ENCODE peak calls at places on chromosome 3, in ten cellular contexts. One of them, this sample, is unnamed.

GRCh38 chr3:19154693-19155250 is 6.5 kb downstream of the KCNH8 start:
- DNase-seq in mesothelial cell of epicardium: no peak
- DNase-seq in epithelial cell of esophagus: no peak
- DNase-seq in cerebellum: no peak
- DNase-seq in mesendoderm: no peak
- DNase-seq in stimulated activated naive CD8-positive, alpha-beta T cell treated with anti-CD3 and anti-CD28 coated beads, Interleukin-15, Interleukin-2, amounts not matched to agents 100 U/mL and 50 U/mL, for 24 hours: no peak
- DNase-seq in WTC11: no peak
- DNase-seq in uterus: no peak
- DNase-seq in activated gamma-delta T cell treated with anti-CD3 and anti-CD28 coated beads, Interleukin-2, amount 50 U/mL, for 16 hours: no peak
- DNase-seq in HL-60: no peak
- DNase-seq in this sample: no peak

GRCh38 chr3:148727242-148727641 is 29.5 kb downstream of the AGTR1 start:
- DNase-seq in mesothelial cell of epicardium: no peak
- DNase-seq in epithelial cell of esophagus: peak; percentile 26
- DNase-seq in cerebellum: peak; percentile 69
- DNase-seq in mesendoderm: peak; percentile 76
- DNase-seq in stimulated activated naive CD8-positive, alpha-beta T cell treated with anti-CD3 and anti-CD28 coated beads, Interleukin-15, Interleukin-2, amounts not matched to agents 100 U/mL and 50 U/mL, for 24 hours: peak; percentile 6
- DNase-seq in WTC11: peak; percentile 56
- DNase-seq in uterus: no peak
- DNase-seq in activated gamma-delta T cell treated with anti-CD3 and anti-CD28 coated beads, Interleukin-2, amount 50 U/mL, for 16 hours: no peak
- DNase-seq in HL-60: peak; percentile 71
- DNase-seq in this sample: no peak

GRCh38 chr3:13528217-13528801 is 20.6 kb upstream of the FBLN2 start:
- DNase-seq in mesothelial cell of epicardium: no peak
- DNase-seq in epithelial cell of esophagus: no peak
- DNase-seq in cerebellum: no peak
- DNase-seq in mesendoderm: peak; percentile 96
- DNase-seq in stimulated activated naive CD8-positive, alpha-beta T cell treated with anti-CD3 and anti-CD28 coated beads, Interleukin-15, Interleukin-2, amounts not matched to agents 100 U/mL and 50 U/mL, for 24 hours: no peak
- DNase-seq in WTC11: peak; percentile 55
- DNase-seq in uterus: no peak
- DNase-seq in activated gamma-delta T cell treated with anti-CD3 and anti-CD28 coated beads, Interleukin-2, amount 50 U/mL, for 16 hours: no peak
- DNase-seq in HL-60: no peak
- DNase-seq in this sample: no peak

GRCh38 chr3:73621388-73621787 is 3.4 kb downstream of the PDZRN3 start:
- DNase-seq in mesothelial cell of epicardium: no peak
- DNase-seq in epithelial cell of esophagus: no peak
- DNase-seq in cerebellum: no peak
- DNase-seq in mesendoderm: no peak
- DNase-seq in stimulated activated naive CD8-positive, alpha-beta T cell treated with anti-CD3 and anti-CD28 coated beads, Interleukin-15, Interleukin-2, amounts not matched to agents 100 U/mL and 50 U/mL, for 24 hours: no peak
- DNase-seq in WTC11: no peak
- DNase-seq in uterus: peak; percentile 45
- DNase-seq in activated gamma-delta T cell treated with anti-CD3 and anti-CD28 coated beads, Interleukin-2, amount 50 U/mL, for 16 hours: no peak
- DNase-seq in HL-60: no peak
- DNase-seq in this sample: no peak

GRCh38 chr3:166111562-166111961 is 274.3 kb upstream of the BCHE start:
- DNase-seq in mesothelial cell of epicardium: no peak
- DNase-seq in epithelial cell of esophagus: no peak
- DNase-seq in cerebellum: no peak
- DNase-seq in mesendoderm: no peak
- DNase-seq in stimulated activated naive CD8-positive, alpha-beta T cell treated with anti-CD3 and anti-CD28 coated beads, Interleukin-15, Interleukin-2, amounts not matched to agents 100 U/mL and 50 U/mL, for 24 hours: no peak
- DNase-seq in WTC11: no peak
- DNase-seq in uterus: no peak
- DNase-seq in activated gamma-delta T cell treated with anti-CD3 and anti-CD28 coated beads, Interleukin-2, amount 50 U/mL, for 16 hours: no peak
- DNase-seq in HL-60: no peak
- DNase-seq in this sample: no peak

GRCh38 chr3:185820973-185821758 is 3.7 kb downstream of the IGF2BP2 start:
- DNase-seq in mesothelial cell of epicardium: no peak
- DNase-seq in epithelial cell of esophagus: peak; percentile 87
- DNase-seq in cerebellum: no peak
- DNase-seq in mesendoderm: peak; percentile 50
- DNase-seq in stimulated activated naive CD8-positive, alpha-beta T cell treated with anti-CD3 and anti-CD28 coated beads, Interleukin-15, Interleukin-2, amounts not matched to agents 100 U/mL and 50 U/mL, for 24 hours: no peak
- DNase-seq in WTC11: no peak
- DNase-seq in uterus: no peak
- DNase-seq in activated gamma-delta T cell treated with anti-CD3 and anti-CD28 coated beads, Interleukin-2, amount 50 U/mL, for 16 hours: no peak
- DNase-seq in HL-60: no peak
- DNase-seq in this sample: no peak

GRCh38 chr3:69791111-69791510 is 51.8 kb downstream of the MITF start:
- DNase-seq in mesothelial cell of epicardium: no peak
- DNase-seq in epithelial cell of esophagus: peak; percentile 85
- DNase-seq in cerebellum: no peak
- DNase-seq in mesendoderm: peak; percentile 20
- DNase-seq in stimulated activated naive CD8-positive, alpha-beta T cell treated with anti-CD3 and anti-CD28 coated beads, Interleukin-15, Interleukin-2, amounts not matched to agents 100 U/mL and 50 U/mL, for 24 hours: no peak
- DNase-seq in WTC11: no peak
- DNase-seq in uterus: peak; percentile 88
- DNase-seq in activated gamma-delta T cell treated with anti-CD3 and anti-CD28 coated beads, Interleukin-2, amount 50 U/mL, for 16 hours: no peak
- DNase-seq in HL-60: no peak
- DNase-seq in this sample: no peak

GRCh38 chr3:128814514-128815317 is 64.7 kb upstream of the ACAD9 start:
- DNase-seq in mesothelial cell of epicardium: no peak
- DNase-seq in epithelial cell of esophagus: no peak
- DNase-seq in cerebellum: peak; percentile 54
- DNase-seq in mesendoderm: no peak
- DNase-seq in stimulated activated naive CD8-positive, alpha-beta T cell treated with anti-CD3 and anti-CD28 coated beads, Interleukin-15, Interleukin-2, amounts not matched to agents 100 U/mL and 50 U/mL, for 24 hours: no peak
- DNase-seq in WTC11: no peak
- DNase-seq in uterus: no peak
- DNase-seq in activated gamma-delta T cell treated with anti-CD3 and anti-CD28 coated beads, Interleukin-2, amount 50 U/mL, for 16 hours: no peak
- DNase-seq in HL-60: peak; percentile 68
- DNase-seq in this sample: no peak

GRCh38 chr3:122978569-122978968 is 49.0 kb downstream of the SEMA5B start:
- DNase-seq in mesothelial cell of epicardium: no peak
- DNase-seq in epithelial cell of esophagus: no peak
- DNase-seq in cerebellum: no peak
- DNase-seq in mesendoderm: no peak
- DNase-seq in stimulated activated naive CD8-positive, alpha-beta T cell treated with anti-CD3 and anti-CD28 coated beads, Interleukin-15, Interleukin-2, amounts not matched to agents 100 U/mL and 50 U/mL, for 24 hours: no peak
- DNase-seq in WTC11: no peak
- DNase-seq in uterus: no peak
- DNase-seq in activated gamma-delta T cell treated with anti-CD3 and anti-CD28 coated beads, Interleukin-2, amount 50 U/mL, for 16 hours: no peak
- DNase-seq in HL-60: no peak
- DNase-seq in this sample: no peak

GRCh38 chr3:55805169-55805568 is 318.1 kb upstream of the WNT5A start:
- DNase-seq in mesothelial cell of epicardium: no peak
- DNase-seq in epithelial cell of esophagus: no peak
- DNase-seq in cerebellum: no peak
- DNase-seq in mesendoderm: no peak
- DNase-seq in stimulated activated naive CD8-positive, alpha-beta T cell treated with anti-CD3 and anti-CD28 coated beads, Interleukin-15, Interleukin-2, amounts not matched to agents 100 U/mL and 50 U/mL, for 24 hours: no peak
- DNase-seq in WTC11: no peak
- DNase-seq in uterus: no peak
- DNase-seq in activated gamma-delta T cell treated with anti-CD3 and anti-CD28 coated beads, Interleukin-2, amount 50 U/mL, for 16 hours: no peak
- DNase-seq in HL-60: no peak
- DNase-seq in this sample: no peak

GRCh38 chr3:22922317-22922716 is 280.8 kb upstream of the UBE2E2 start:
- DNase-seq in mesothelial cell of epicardium: no peak
- DNase-seq in epithelial cell of esophagus: peak; percentile 31
- DNase-seq in cerebellum: no peak
- DNase-seq in mesendoderm: peak; percentile 28
- DNase-seq in stimulated activated naive CD8-positive, alpha-beta T cell treated with anti-CD3 and anti-CD28 coated beads, Interleukin-15, Interleukin-2, amounts not matched to agents 100 U/mL and 50 U/mL, for 24 hours: no peak
- DNase-seq in WTC11: no peak
- DNase-seq in uterus: no peak
- DNase-seq in activated gamma-delta T cell treated with anti-CD3 and anti-CD28 coated beads, Interleukin-2, amount 50 U/mL, for 16 hours: no peak
- DNase-seq in HL-60: no peak
- DNase-seq in this sample: no peak

GRCh38 chr3:38602576-38603250 is 46.8 kb downstream of the SCN5A start:
- DNase-seq in mesothelial cell of epicardium: no peak
- DNase-seq in epithelial cell of esophagus: no peak
- DNase-seq in cerebellum: no peak
- DNase-seq in mesendoderm: no peak
- DNase-seq in stimulated activated naive CD8-positive, alpha-beta T cell treated with anti-CD3 and anti-CD28 coated beads, Interleukin-15, Interleukin-2, amounts not matched to agents 100 U/mL and 50 U/mL, for 24 hours: no peak
- DNase-seq in WTC11: no peak
- DNase-seq in uterus: no peak
- DNase-seq in activated gamma-delta T cell treated with anti-CD3 and anti-CD28 coated beads, Interleukin-2, amount 50 U/mL, for 16 hours: no peak
- DNase-seq in HL-60: no peak
- DNase-seq in this sample: no peak

GRCh38 chr3:60609446-60609845 is 641.8 kb downstream of the FHIT start:
- DNase-seq in mesothelial cell of epicardium: no peak
- DNase-seq in epithelial cell of esophagus: no peak
- DNase-seq in cerebellum: no peak
- DNase-seq in mesendoderm: peak; percentile 27
- DNase-seq in stimulated activated naive CD8-positive, alpha-beta T cell treated with anti-CD3 and anti-CD28 coated beads, Interleukin-15, Interleukin-2, amounts not matched to agents 100 U/mL and 50 U/mL, for 24 hours: no peak
- DNase-seq in WTC11: peak; percentile 20
- DNase-seq in uterus: no peak
- DNase-seq in activated gamma-delta T cell treated with anti-CD3 and anti-CD28 coated beads, Interleukin-2, amount 50 U/mL, for 16 hours: no peak
- DNase-seq in HL-60: no peak
- DNase-seq in this sample: no peak

GRCh38 chr3:10983219-10983916 is 9.2 kb upstream of the SLC6A1 start:
- DNase-seq in mesothelial cell of epicardium: no peak
- DNase-seq in epithelial cell of esophagus: peak; percentile 63
- DNase-seq in cerebellum: peak; percentile 66
- DNase-seq in mesendoderm: peak; percentile 80
- DNase-seq in stimulated activated naive CD8-positive, alpha-beta T cell treated with anti-CD3 and anti-CD28 coated beads, Interleukin-15, Interleukin-2, amounts not matched to agents 100 U/mL and 50 U/mL, for 24 hours: peak; percentile 10
- DNase-seq in WTC11: peak; percentile 42
- DNase-seq in uterus: no peak
- DNase-seq in activated gamma-delta T cell treated with anti-CD3 and anti-CD28 coated beads, Interleukin-2, amount 50 U/mL, for 16 hours: no peak
- DNase-seq in HL-60: peak; percentile 21
- DNase-seq in this sample: no peak

GRCh38 chr3:141485578-141486415 is 1.0 kb upstream of the RASA2 start:
- DNase-seq in mesothelial cell of epicardium: no peak
- DNase-seq in epithelial cell of esophagus: peak; percentile 93
- DNase-seq in cerebellum: no peak
- DNase-seq in mesendoderm: peak; percentile 42
- DNase-seq in stimulated activated naive CD8-positive, alpha-beta T cell treated with anti-CD3 and anti-CD28 coated beads, Interleukin-15, Interleukin-2, amounts not matched to agents 100 U/mL and 50 U/mL, for 24 hours: peak; percentile 38
- DNase-seq in WTC11: no peak
- DNase-seq in uterus: no peak
- DNase-seq in activated gamma-delta T cell treated with anti-CD3 and anti-CD28 coated beads, Interleukin-2, amount 50 U/mL, for 16 hours: no peak
- DNase-seq in HL-60: peak; percentile 20
- DNase-seq in this sample: no peak

GRCh38 chr3:56923546-56924224 is 121.9 kb upstream of the ARHGEF3 start:
- DNase-seq in mesothelial cell of epicardium: no peak
- DNase-seq in epithelial cell of esophagus: peak; percentile 66
- DNase-seq in cerebellum: no peak
- DNase-seq in mesendoderm: peak; percentile 74
- DNase-seq in stimulated activated naive CD8-positive, alpha-beta T cell treated with anti-CD3 and anti-CD28 coated beads, Interleukin-15, Interleukin-2, amounts not matched to agents 100 U/mL and 50 U/mL, for 24 hours: no peak
- DNase-seq in WTC11: no peak
- DNase-seq in uterus: peak; percentile 52
- DNase-seq in activated gamma-delta T cell treated with anti-CD3 and anti-CD28 coated beads, Interleukin-2, amount 50 U/mL, for 16 hours: peak; percentile 28
- DNase-seq in HL-60: no peak
- DNase-seq in this sample: no peak